ENCODE peak calls at places on chromosomes 13 and 19, in six cellular contexts. I, W, B, E, R and L are unnamed samples.

GRCh38 chr19:2863818-2864217 is 3.3 kb upstream of the ZNF556 start:
- DNase-seq in I (no peak), W (no peak), B (no peak), E (no peak), R (no peak), L (no peak)

GRCh38 chr13:26697069-26697955 is 63.3 kb downstream of the GPR12 start:
- DNase-seq in I (no peak), W (no peak), B (no peak), E (no peak), R (no peak), L (no peak)

GRCh38 chr13:65943024-65943423 is 1287.1 kb downstream of the PCDH9 start:
- DNase-seq in I (no peak), W (no peak), B (peak; percentile 38), E (no peak), R (peak; percentile 78), L (peak; percentile 16)

GRCh38 chr19:57830071-57830602 is at the start of gene ZNF587B:
- DNase-seq in I (peak; percentile 45), W (no peak), B (no peak), E (peak; percentile 58), R (peak; percentile 90), L (peak; percentile 49)

GRCh38 chr19:35458821-35459391 is 10.8 kb downstream of the FFAR2 start:
- DNase-seq in I (no peak), W (no peak), B (no peak), E (peak; percentile 83), R (no peak), L (no peak)

GRCh38 chr13:91017031-91017668 is 330.3 kb upstream of the MIR17HG start:
- DNase-seq in I (no peak), W (no peak), B (no peak), E (peak; percentile 42), R (peak; percentile 57), L (peak; percentile 78)

GRCh38 chr13:43309301-43309700 is 285.9 kb downstream of the DNAJC15 start:
- DNase-seq in I (no peak), W (no peak), B (no peak), E (no peak), R (no peak), L (no peak)

GRCh38 chr19:54464044-54464623 is 556 bp upstream of the LENG9 start:
- DNase-seq in I (peak; percentile 87), W (peak; percentile 64), B (no peak), E (peak; percentile 97), R (peak; percentile 87), L (peak; percentile 97)

GRCh38 chr13:23934481-23934880 is 37.2 kb upstream of the C1QTNF9B start:
- DNase-seq in I (no peak), W (no peak), B (no peak), E (no peak), R (no peak), L (no peak)

GRCh38 chr13:39776439-39776838 is 121.0 kb downstream of the COG6 start:
- DNase-seq in I (peak; percentile 27), W (no peak), B (peak; percentile 75), E (no peak), R (peak; percentile 60), L (peak; percentile 64)

GRCh38 chr13:71320452-71320851 is 546.6 kb downstream of the DACH1 start:
- DNase-seq in I (no peak), W (no peak), B (no peak), E (no peak), R (peak; percentile 61), L (peak; percentile 38)